ENCODE peak calls at places on chromosomes 1 and 21, in six cellular contexts. G is right lobe of liver, M is heart left ventricle, I is H54, Z is tibial nerve, U is GM12892. T is an unnamed sample.

GRCh38 chr1:31376374-31377134 is 3.7 kb upstream of the FABP3 start:
- DNase-seq in G (no peak), M (no peak), I (peak; percentile 94), Z (no peak), U (no peak), T (peak; percentile 98)

GRCh38 chr1:217881607-217882332 is 250.6 kb downstream of the SPATA17 start:
- DNase-seq in G (no peak), M (no peak), I (no peak), Z (no peak), U (no peak), T (no peak)

GRCh38 chr1:100622037-100622436 is 84.1 kb downstream of the GPR88 start:
- DNase-seq in G (no peak), M (no peak), I (peak; percentile 43), Z (peak; percentile 51), U (no peak), T (peak; percentile 99)

GRCh38 chr21:46605759-46606426 is 1.0 kb upstream of the S100B start:
- DNase-seq in G (no peak), M (peak; percentile 28), I (no peak), Z (no peak), U (peak; percentile 53), T (no peak)

GRCh38 chr1:53130878-53131589 is 11.4 kb downstream of the SLC1A7 start:
- DNase-seq in G (no peak), M (no peak), I (no peak), Z (no peak), U (no peak), T (no peak)

GRCh38 chr1:211333906-211334305 is 7.3 kb downstream of the TRAF5 start:
- DNase-seq in G (no peak), M (no peak), I (no peak), Z (no peak), U (no peak), T (peak; percentile 14)

GRCh38 chr1:82510431-82510830 is 709.7 kb downstream of the ADGRL2 start:
- DNase-seq in G (no peak), M (no peak), I (no peak), Z (no peak), U (no peak), T (no peak)

GRCh38 chr21:37817242-37817641 is 99.0 kb downstream of the KCNJ6 start:
- DNase-seq in G (no peak), M (no peak), I (no peak), Z (no peak), U (no peak), T (no peak)

GRCh38 chr1:159076438-159076752 is 171 bp downstream of the AIM2 start:
- DNase-seq in G (no peak), M (no peak), I (no peak), Z (no peak), U (no peak), T (no peak)

GRCh38 chr21:45554477-45555175 is 12.4 kb upstream of the SLC19A1 start:
- DNase-seq in G (peak; percentile 94), M (peak; percentile 76), I (peak; percentile 98), Z (peak; percentile 75), U (peak; percentile 81), T (peak; percentile 48)

GRCh38 chr1:12434174-12434573 is 183.8 kb downstream of the DHRS3 start:
- DNase-seq in G (no peak), M (no peak), I (peak; percentile 21), Z (no peak), U (no peak), T (peak; percentile 86)

GRCh38 chr1:29531596-29531995 is 295.3 kb downstream of the PTPRU start:
- DNase-seq in G (peak; percentile 13), M (no peak), I (no peak), Z (no peak), U (no peak), T (no peak)

GRCh38 chr1:154770897-154771594 is 99.0 kb downstream of the KCNN3 start:
- DNase-seq in G (no peak), M (no peak), I (no peak), Z (no peak), U (no peak), T (no peak)

GRCh38 chr1:145999321-146000024 is 3.1 kb upstream of the TXNIP start:
- DNase-seq in G (peak; percentile 81), M (no peak), I (no peak), Z (no peak), U (no peak), T (no peak)
- TF ChIP-seq POLR2A in G (peak; percentile 75), M (peak; percentile 28), I (no peak), Z (peak; percentile 28), U (no peak), T (no peak)

GRCh38 chr1:40041466-40041838 is 923 bp downstream of the CAP1 start:
- DNase-seq in G (no peak), M (no peak), I (no peak), Z (no peak), U (no peak), T (no peak)

GRCh38 chr1:40042337-40042736 is 1.8 kb downstream of the CAP1 start:
- DNase-seq in G (no peak), M (no peak), I (no peak), Z (no peak), U (no peak), T (peak; percentile 67)

GRCh38 chr1:40039245-40039756 is 1.2 kb upstream of the CAP1 start:
- DNase-seq in G (no peak), M (no peak), I (no peak), Z (peak; percentile 44), U (no peak), T (peak; percentile 37)

GRCh38 chr1:40039757-40040510 is 595 bp upstream of the CAP1 start:
- DNase-seq in G (peak; percentile 85), M (peak; percentile 89), I (peak; percentile 82), Z (peak; percentile 84), U (peak; percentile 74), T (peak; percentile 79)

DNA sequence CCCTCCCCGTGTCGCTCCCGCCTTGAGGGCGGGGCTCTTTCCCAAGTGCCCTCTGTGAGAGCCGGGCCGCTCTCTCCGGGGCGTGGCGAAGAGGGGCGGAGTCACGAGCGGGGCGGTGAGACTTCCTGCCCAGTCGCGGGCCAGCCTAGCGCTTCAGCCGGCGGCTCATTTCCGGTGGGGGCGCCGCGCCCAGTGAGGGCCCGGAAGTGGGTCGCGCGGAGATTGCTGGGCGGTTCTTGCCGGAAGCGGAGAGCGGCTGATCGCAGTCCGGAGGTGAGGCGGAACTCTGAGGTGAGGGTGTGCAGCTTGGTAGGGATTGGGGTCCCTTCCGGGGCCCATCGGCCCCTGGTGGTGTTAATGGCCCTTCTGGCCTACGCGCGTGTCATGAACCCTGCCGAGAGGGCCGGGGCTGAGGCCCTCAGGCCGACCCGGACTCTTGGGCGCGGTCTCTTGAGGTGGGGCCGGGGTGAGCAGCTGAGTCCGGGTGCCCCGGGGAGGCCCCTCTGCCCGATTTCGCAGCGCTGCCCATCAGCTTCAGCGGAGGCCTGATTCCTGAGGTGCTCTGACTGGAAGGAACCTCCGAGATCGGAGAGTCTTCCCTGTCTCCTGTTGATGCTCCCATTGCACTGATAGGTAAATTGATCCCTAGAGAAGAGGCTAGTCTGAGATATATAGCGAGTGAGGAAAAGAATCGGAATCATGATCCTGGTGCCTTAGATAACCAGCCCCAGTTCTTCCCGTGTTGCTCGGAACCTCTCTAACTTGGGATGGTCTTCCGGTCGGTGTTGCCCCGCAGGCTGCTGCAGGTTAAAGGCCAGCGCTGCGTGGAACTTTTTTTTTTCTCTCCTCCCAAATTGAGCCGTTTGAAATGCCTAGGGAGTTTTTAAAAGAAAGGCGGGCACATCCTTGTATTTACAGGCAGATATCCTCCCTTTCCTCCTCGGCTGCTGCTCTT is at the start of gene CAP1:
- DNase-seq in G (peak; percentile 100), M (peak; percentile 99), I (peak; percentile 94), Z (peak; percentile 98), U (peak; percentile 91), T (peak; percentile 98)
- TF ChIP-seq POLR2A in G (no peak), M (no peak), I (peak; percentile 83), Z (peak; percentile 58), U (peak; percentile 58), T (peak; percentile 70)

GRCh38 chr1:89844236-89844807 is 23.5 kb downstream of the LRRC8D start:
- DNase-seq in G (no peak), M (no peak), I (no peak), Z (no peak), U (no peak), T (peak; percentile 55)

GRCh38 chr1:89842547-89843278 is 21.9 kb downstream of the LRRC8D start:
- DNase-seq in G (no peak), M (peak; percentile 16), I (no peak), Z (no peak), U (no peak), T (peak; percentile 57)

GRCh38 chr1:89841507-89841906 is 20.7 kb downstream of the LRRC8D start:
- DNase-seq in G (no peak), M (no peak), I (no peak), Z (no peak), U (no peak), T (no peak)

GRCh38 chr1:89844860-89845259 is 24.0 kb downstream of the LRRC8D start:
- DNase-seq in G (no peak), M (no peak), I (no peak), Z (no peak), U (no peak), T (no peak)

DNA sequence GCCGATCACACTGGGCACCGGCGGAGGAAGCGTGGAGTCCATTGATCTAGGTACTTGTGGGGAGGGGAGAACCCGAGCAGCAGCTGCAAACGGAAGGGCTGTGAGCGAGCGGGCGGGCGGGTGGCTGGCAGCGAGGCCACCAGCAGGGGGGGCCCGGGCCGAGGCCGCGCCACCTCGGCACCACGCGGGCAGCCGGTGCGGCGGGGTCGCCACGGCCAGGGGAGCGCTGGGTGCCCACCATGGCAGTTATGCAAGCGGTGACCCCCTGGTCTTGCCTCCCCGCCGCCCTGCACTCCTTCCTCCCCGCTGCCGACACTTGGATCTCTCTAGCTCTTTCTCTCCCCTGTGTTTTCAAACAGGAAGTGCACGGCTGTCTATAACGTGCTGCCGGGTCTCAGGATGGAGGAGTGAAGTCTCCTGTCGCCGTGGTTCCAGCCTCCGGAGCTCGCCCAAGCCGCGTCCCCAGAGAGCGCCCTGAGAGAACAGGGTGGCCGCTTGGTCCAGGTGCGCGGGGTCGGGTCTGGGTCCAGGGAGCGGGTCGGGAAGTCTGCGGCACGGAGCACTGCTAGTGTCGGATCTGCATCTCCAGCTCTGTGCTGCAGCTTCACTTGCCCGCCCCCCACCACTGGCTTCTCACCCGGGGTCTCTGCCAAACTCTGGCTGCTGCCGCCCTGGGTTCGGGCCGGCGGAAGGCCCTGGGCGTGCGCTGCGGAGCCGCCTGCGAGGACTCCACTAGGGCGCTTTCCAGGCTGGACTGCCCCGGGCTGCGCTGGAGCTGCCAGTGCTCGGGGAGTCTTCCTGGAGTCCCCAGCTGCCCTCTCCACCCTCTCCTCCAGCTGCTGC is 22.7 kb downstream of the LRRC8D start:
- DNase-seq in G (peak; percentile 84), M (peak; percentile 68), I (peak; percentile 69), Z (peak; percentile 35), U (peak; percentile 72), T (peak; percentile 66)
- TF ChIP-seq POLR2A in G (peak; percentile 45), M (no peak), I (peak; percentile 79), Z (no peak), U (peak; percentile 81), T (peak; percentile 34)

GRCh38 chr1:247638781-247639180 is 33.4 kb downstream of the OR2G3 start:
- DNase-seq in G (no peak), M (no peak), I (no peak), Z (no peak), U (no peak), T (no peak)

GRCh38 chr1:247642742-247643141 is 36.8 kb downstream of the OR13G1 start:
- DNase-seq in G (no peak), M (no peak), I (no peak), Z (no peak), U (no peak), T (no peak)

GRCh38 chr1:247638011-247638410 is 32.6 kb downstream of the OR2G3 start:
- DNase-seq in G (no peak), M (no peak), I (no peak), Z (no peak), U (no peak), T (no peak)

GRCh38 chr1:247639381-247639981 is 34.1 kb downstream of the OR2G3 start:
- DNase-seq in G (peak; percentile 57), M (peak; percentile 52), I (no peak), Z (peak; percentile 42), U (no peak), T (peak; percentile 4)
- TF ChIP-seq POLR2A in G (peak; percentile 45), M (peak; percentile 47), I (no peak), Z (peak; percentile 38), U (no peak), T (no peak)

T was measured in IMR-90.